ENCODE peak calls at places on chromosomes 12 and 14, in seven cellular contexts. X is mesendoderm, B is trophoblast cell, I is mesenchymal stem cell, A is H1, O is IMR-90, C is neuronal stem cell. L is an unnamed sample.

GRCh38 chr12:121237415-121237814 is 27.5 kb downstream of the P2RX4 start:
- DNase-seq in X (no peak), O (no peak), I (no peak), B (no peak), C (no peak), A (no peak), L (no peak)

GRCh38 chr12:68745904-68746571 is at the start of gene SLC35E3:
- DNase-seq in A (peak; percentile 77), C (peak; percentile 83), B (peak; percentile 94), O (peak; percentile 75), X (peak; percentile 95), I (peak; percentile 90), L (peak; percentile 97)

GRCh38 chr14:104169005-104169764 is 30.8 kb downstream of the KIF26A start:
- DNase-seq in X (no peak), A (no peak), C (no peak), B (no peak), I (no peak), O (no peak), L (no peak)

GRCh38 chr14:104424406-104425072 is 155.0 kb upstream of the C14orf180 start:
- DNase-seq in X (no peak), C (no peak), O (no peak), A (no peak), B (no peak), I (no peak), L (no peak)

GRCh38 chr12:31369712-31370521 is 44.0 kb upstream of the SINHCAF start:
- DNase-seq in C (peak; percentile 32), X (peak; percentile 87), I (peak; percentile 50), A (no peak), B (peak; percentile 82), O (peak; percentile 51), L (peak; percentile 76)

GRCh38 chr14:93984987-93985410 is 8.6 kb upstream of the ASB2 start:
- DNase-seq in A (no peak), B (no peak), C (peak; percentile 9), O (peak; percentile 91), I (peak; percentile 72), X (peak; percentile 71), L (peak; percentile 65)

GRCh38 chr14:99511421-99512109 is 30.4 kb downstream of the CCNK start:
- DNase-seq in I (no peak), O (peak; percentile 67), B (no peak), C (no peak), X (no peak), A (no peak), L (no peak)

GRCh38 chr14:39491134-39491541 is 58.9 kb upstream of the FBXO33 start:
- DNase-seq in A (no peak), X (peak; percentile 55), O (peak; percentile 52), B (no peak), I (peak; percentile 55), C (no peak), L (no peak)

GRCh38 chr12:5916785-5917290 is 28.2 kb downstream of the ANO2 start:
- DNase-seq in X (no peak), O (no peak), C (no peak), B (no peak), A (no peak), I (no peak), L (no peak)

GRCh38 chr12:107464644-107465043 is 221.0 kb upstream of the PWP1 start:
- DNase-seq in X (no peak), B (no peak), A (no peak), I (no peak), C (no peak), O (no peak), L (no peak)

GRCh38 chr12:107468182-107468581 is 217.4 kb upstream of the PWP1 start:
- DNase-seq in A (no peak), C (no peak), B (no peak), O (peak; percentile 34), I (no peak), X (no peak), L (peak; percentile 39)

GRCh38 chr12:107472308-107472707 is 213.3 kb upstream of the PWP1 start:
- DNase-seq in I (no peak), A (no peak), O (no peak), X (no peak), C (no peak), B (no peak), L (no peak)

GRCh38 chr12:107467716-107468115 is 217.9 kb upstream of the PWP1 start:
- DNase-seq in I (peak; percentile 22), X (peak; percentile 15), A (no peak), B (no peak), O (peak; percentile 19), C (no peak), L (no peak)

DNA sequence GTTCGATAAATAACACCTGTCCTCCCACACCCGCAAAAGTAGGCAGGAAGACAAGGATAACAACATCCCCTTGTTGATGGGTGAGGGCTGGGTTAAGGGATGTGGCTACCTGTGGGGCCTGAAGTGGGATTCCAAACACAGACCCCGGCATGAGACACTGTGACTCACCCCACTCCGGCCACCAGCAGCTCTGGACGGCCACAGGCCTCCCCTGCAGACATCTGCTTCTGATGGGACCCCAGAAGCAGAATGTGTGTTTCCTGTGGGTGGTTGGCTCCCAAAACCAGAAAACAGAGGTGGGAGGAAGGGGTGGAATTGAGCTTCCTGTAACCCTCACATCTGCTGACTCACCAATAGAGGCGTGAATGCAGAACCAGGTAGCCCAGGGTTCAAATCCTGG is 216.6 kb upstream of the PWP1 start:
- DNase-seq in O (no peak), B (no peak), C (no peak), I (no peak), A (no peak), X (no peak), L (no peak)
- H3K4ac ChIP-seq in O (no peak overlapping the region), B (no peak overlapping the region), C (no peak overlapping the region), I (no peak overlapping the region), A (no peak overlapping the region), X (no peak overlapping the region), L (no peak overlapping the region)

GRCh38 chr14:22380511-22381455 is 208.2 kb downstream of the DAD1 start:
- DNase-seq in B (no peak), O (peak; percentile 65), A (no peak), I (peak; percentile 26), C (no peak), X (peak; percentile 61), L (no peak)
- H3K4me2 ChIP-seq in B (no peak overlapping the region), O (peak overlapping the region; percentile 89), A (no peak overlapping the region), I (peak overlapping the region; percentile 40), C (no peak overlapping the region), X (no peak overlapping the region), L (no peak overlapping the region)

GRCh38 chr12:39369756-39370155 is 73.2 kb downstream of the KIF21A start:
- DNase-seq in C (no peak), A (no peak), O (no peak), B (no peak), I (no peak), X (no peak), L (no peak)

GRCh38 chr12:39375206-39375808 is 67.6 kb downstream of the KIF21A start:
- DNase-seq in B (no peak), O (no peak), A (no peak), X (peak; percentile 40), I (no peak), C (no peak), L (no peak)

GRCh38 chr12:39372929-39373328 is 70.0 kb downstream of the KIF21A start:
- DNase-seq in C (no peak), I (no peak), X (no peak), O (no peak), B (no peak), A (no peak), L (no peak)

GRCh38 chr12:39368891-39369290 is 74.0 kb downstream of the KIF21A start:
- DNase-seq in B (peak; percentile 25), A (no peak), I (no peak), C (no peak), O (no peak), X (no peak), L (no peak)

DNA sequence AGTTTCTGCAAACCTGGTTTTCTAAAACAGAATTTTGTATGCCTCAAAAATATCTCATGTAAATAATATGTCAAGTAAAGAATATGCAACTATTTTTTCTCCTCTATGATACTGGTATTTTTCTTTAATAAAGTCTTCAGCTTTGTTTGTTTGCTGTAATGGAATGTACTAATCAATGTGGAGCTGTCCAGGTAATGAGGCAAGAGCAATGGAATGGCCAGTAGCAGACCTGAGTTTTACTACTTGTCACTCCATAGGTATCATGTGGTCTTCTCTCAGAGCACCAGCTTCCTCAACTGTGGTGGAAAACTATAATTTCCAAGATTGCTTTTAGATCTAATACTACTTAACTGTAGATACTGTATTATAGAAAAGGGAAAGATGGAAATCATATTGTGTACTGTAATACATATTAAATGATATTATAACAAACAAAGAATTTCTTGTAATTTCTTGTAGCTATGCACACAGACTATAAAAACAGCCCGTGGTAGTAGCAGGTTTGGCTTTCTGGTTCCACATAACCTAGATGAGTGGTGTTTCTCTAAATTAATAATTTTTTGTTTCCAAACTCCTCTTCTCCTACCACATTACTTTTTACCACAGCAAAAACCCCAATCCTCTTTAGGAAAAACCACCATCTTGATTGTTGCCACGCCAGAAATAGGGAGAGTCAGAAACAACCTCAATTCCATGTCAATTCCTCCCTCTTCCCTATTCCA is 70.6 kb downstream of the KIF21A start:
- DNase-seq in B (no peak), O (no peak), I (no peak), A (no peak), X (no peak), C (no peak), L (no peak)
- H3K4ac ChIP-seq in B (no peak overlapping the region), O (no peak overlapping the region), I (no peak overlapping the region), A (no peak overlapping the region), X (no peak overlapping the region), C (no peak overlapping the region), L (no peak overlapping the region)

DNA sequence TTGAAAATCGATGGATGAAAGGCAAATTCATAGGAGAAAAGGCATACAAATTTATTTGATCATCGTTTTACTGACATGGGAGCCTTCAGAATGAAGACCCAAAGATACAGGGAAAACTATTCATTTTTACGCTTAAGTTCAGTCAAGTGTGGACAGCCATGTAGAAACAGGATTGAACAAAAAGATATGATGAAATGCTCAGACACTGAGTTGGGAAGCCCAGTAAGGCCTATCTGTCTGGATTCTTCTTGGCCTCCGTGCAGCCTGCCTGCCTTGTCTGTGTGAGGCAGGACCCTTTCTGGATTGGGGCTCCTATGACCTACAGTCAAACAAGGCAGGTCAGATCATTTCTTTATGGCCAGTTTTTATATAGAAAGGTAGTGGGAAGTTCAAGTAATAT is 203.8 kb upstream of the MYL2 start:
- DNase-seq in A (no peak), O (no peak), C (no peak), I (no peak), X (no peak), B (no peak), L (no peak)
- H3K4me2 ChIP-seq in A (no peak overlapping the region), O (no peak overlapping the region), C (no peak overlapping the region), I (no peak overlapping the region), X (no peak overlapping the region), B (no peak overlapping the region), L (no peak overlapping the region)

GRCh38 chr12:42990387-42990786 is 400.8 kb upstream of the PRICKLE1 start:
- DNase-seq in C (no peak), A (no peak), I (no peak), X (peak; percentile 51), B (peak; percentile 43), O (no peak), L (no peak)
- H3K4ac ChIP-seq in C (no peak overlapping the region), A (no peak overlapping the region), I (no peak overlapping the region), X (no peak overlapping the region), B (no peak overlapping the region), O (no peak overlapping the region), L (no peak overlapping the region)

GRCh38 chr14:81677736-81678135 is 144.1 kb upstream of the SEL1L start:
- DNase-seq in I (no peak), X (no peak), O (no peak), B (no peak), C (no peak), A (no peak), L (no peak)
- H3K4me2 ChIP-seq in I (no peak overlapping the region), X (no peak overlapping the region), O (no peak overlapping the region), B (no peak overlapping the region), C (no peak overlapping the region), A (no peak overlapping the region), L (no peak overlapping the region)